ENCODE peak calls at places on chromosomes 2 and 18, in seven cellular contexts. H is hepatocyte, J is AG09309, C is cardiac muscle cell, U is lower leg skin, R is K562, E is GM12864. T is an unnamed sample.

GRCh38 chr2:103005386-103005785 is 243.6 kb downstream of the TMEM182 start:
- DNase-seq in E (no peak), R (no peak), J (no peak), U (no peak), C (no peak), H (no peak), T (no peak)

GRCh38 chr2:9735335-9735734 is 104.5 kb upstream of the YWHAQ start:
- DNase-seq in R (no peak), E (no peak), J (no peak), C (no peak), H (no peak), U (no peak), T (no peak)

GRCh38 chr2:75074228-75074627 is 115.8 kb downstream of the POLE4 start:
- DNase-seq in C (peak; percentile 41), R (no peak), E (no peak), U (no peak), H (no peak), J (no peak), T (no peak)

GRCh38 chr2:46954951-46955571 is 39.5 kb upstream of the MCFD2 start:
- DNase-seq in E (no peak), U (peak; percentile 92), R (peak; percentile 38), J (peak; percentile 70), H (peak; percentile 82), C (no peak), T (no peak)

GRCh38 chr2:103860016-103860415 is 993.9 kb upstream of the POU3F3 start:
- DNase-seq in H (no peak), E (no peak), R (no peak), U (no peak), J (no peak), C (no peak), T (peak; percentile 33)

GRCh38 chr2:33340265-33340664 is 136.2 kb upstream of the RASGRP3 start:
- DNase-seq in U (peak; percentile 91), J (no peak), C (no peak), E (no peak), R (no peak), H (no peak), T (no peak)

GRCh38 chr18:33076601-33077000 is 303.8 kb upstream of the KLHL14 start:
- DNase-seq in H (no peak), R (no peak), E (no peak), J (no peak), U (no peak), C (no peak), T (no peak)

GRCh38 chr2:157925071-157925470 is 48.9 kb upstream of the ACVR1 start:
- DNase-seq in U (no peak), R (no peak), J (no peak), E (no peak), C (no peak), H (no peak), T (no peak)

GRCh38 chr2:182186132-182186735 is 200.6 kb downstream of the PPP1R1C start:
- DNase-seq in J (no peak), E (no peak), C (peak; percentile 61), R (peak; percentile 13), U (no peak), H (peak; percentile 66), T (peak; percentile 28)

GRCh38 chr2:95578529-95578928 is 13.3 kb upstream of the TRIM43 start:
- DNase-seq in C (peak; percentile 38), R (no peak), H (no peak), J (no peak), E (no peak), U (no peak), T (no peak)

GRCh38 chr2:215432759-215433594 is 2.9 kb downstream of the FN1 start:
- DNase-seq in C (no peak), R (no peak), J (no peak), H (no peak), E (no peak), U (no peak), T (no peak)

GRCh38 chr2:60364441-60364840 is 189.0 kb downstream of the BCL11A start:
- DNase-seq in J (no peak), R (no peak), U (peak; percentile 37), H (no peak), E (no peak), C (no peak), T (no peak)

GRCh38 chr2:25512707-25513106 is 160.7 kb downstream of the DTNB start:
- DNase-seq in R (no peak), J (no peak), U (no peak), H (peak; percentile 16), C (no peak), E (no peak), T (no peak)

GRCh38 chr2:28780496-28780895 is 28.9 kb downstream of the PPP1CB start:
- DNase-seq in R (no peak), C (no peak), E (no peak), H (no peak), U (no peak), J (no peak), T (no peak)

GRCh38 chr2:27494284-27494943 is 586 bp downstream of the FNDC4 start:
- DNase-seq in E (no peak), J (peak; percentile 39), C (peak; percentile 10), R (peak; percentile 79), H (peak; percentile 67), U (peak; percentile 87), T (no peak)

GRCh38 chr2:67652679-67653078 is 255.5 kb downstream of the ETAA1 start:
- DNase-seq in C (no peak), J (no peak), H (no peak), U (no peak), R (no peak), E (no peak), T (peak; percentile 19)

GRCh38 chr18:27797484-27797883 is 379.4 kb downstream of the CDH2 start:
- DNase-seq in C (no peak), U (no peak), E (no peak), H (no peak), J (no peak), R (no peak), T (peak; percentile 41)

GRCh38 chr2:83582589-83582988 is 876.5 kb downstream of the SUCLG1 start:
- DNase-seq in H (no peak), J (no peak), E (no peak), R (no peak), C (no peak), U (no peak), T (no peak)

GRCh38 chr2:236785611-236786057 is 216.0 kb downstream of the ACKR3 start:
- DNase-seq in C (no peak), E (no peak), J (no peak), R (no peak), H (no peak), U (peak; percentile 50), T (no peak)

GRCh38 chr18:63949068-63949737 is at the start of gene HMSD:
- DNase-seq in E (no peak), R (peak; percentile 13), C (peak; percentile 62), U (peak; percentile 90), J (no peak), H (peak; percentile 72), T (peak; percentile 91)

GRCh38 chr2:65227471-65228248 is at the start of gene ACTR2:
- DNase-seq in E (peak; percentile 91), H (peak; percentile 97), C (peak; percentile 96), U (peak; percentile 99), J (peak; percentile 90), R (peak; percentile 90), T (peak; percentile 99)
- TF ChIP-seq CTCF in E (no peak), H (no peak), C (no peak), U (no peak), J (no peak), R (no peak), T (no peak)

DNA sequence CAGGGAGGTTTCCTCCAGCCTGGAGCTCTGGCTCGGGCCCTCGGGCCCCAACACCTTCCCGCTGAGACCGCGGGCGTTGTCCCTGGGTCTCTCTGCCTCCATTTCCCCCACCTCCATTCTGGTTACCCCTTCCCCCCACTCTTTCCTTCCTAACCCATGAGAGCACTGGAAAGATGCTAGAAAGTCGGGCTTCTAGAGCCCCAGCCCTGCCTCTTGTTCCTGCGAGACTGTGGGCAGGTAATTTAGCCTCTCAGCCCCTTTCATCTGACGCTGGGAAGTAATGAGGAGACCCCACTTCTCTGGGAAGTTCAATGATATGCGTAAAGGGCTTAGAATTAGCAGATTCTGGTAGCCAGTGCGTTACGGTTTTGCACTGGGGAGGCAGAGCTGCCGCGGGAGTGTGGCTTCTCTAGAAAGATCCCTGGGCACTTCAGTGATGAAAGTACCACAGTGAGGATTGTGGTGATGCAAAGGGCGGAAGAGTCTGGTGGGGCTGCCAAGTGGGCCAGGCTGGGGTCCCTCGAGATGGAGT is 16.2 kb upstream of the ECEL1 start:
- DNase-seq in J (no peak), E (no peak), C (no peak), U (no peak), R (no peak), H (no peak), T (no peak)
- H3K4me3 ChIP-seq in J (no peak overlapping the region), E (no peak overlapping the region), C (no peak overlapping the region), U (no peak overlapping the region), R (no peak overlapping the region), H (no peak overlapping the region), T (no peak overlapping the region)

GRCh38 chr2:98577313-98577712 is 31.0 kb downstream of the COA5 start:
- DNase-seq in H (no peak), E (no peak), J (no peak), R (no peak), C (peak; percentile 22), U (peak; percentile 46), T (no peak)
- TF ChIP-seq CTCF in H (no peak), E (no peak), J (peak; percentile 14), R (peak; percentile 4), C (peak; percentile 11), U (no peak), T (no peak)

GRCh38 chr2:217912030-217913024 is 90.5 kb downstream of the TNS1 start:
- DNase-seq in J (no peak), H (no peak), U (no peak), C (no peak), R (no peak), E (no peak), T (no peak)
- H3K4me3 ChIP-seq in J (no peak overlapping the region), H (no peak overlapping the region), U (no peak overlapping the region), C (no peak overlapping the region), R (no peak overlapping the region), E (no peak overlapping the region), T (no peak overlapping the region)

GRCh38 chr2:85420743-85421705 is 2.5 kb downstream of the SH2D6 start:
- DNase-seq in C (peak; percentile 90), J (no peak), U (peak; percentile 98), E (no peak), R (peak; percentile 88), H (peak; percentile 93), T (peak; percentile 87)
- TF ChIP-seq CTCF in C (peak; percentile 95), J (peak; percentile 99), U (peak; percentile 99), E (peak; percentile 98), R (peak; percentile 95), H (peak; percentile 100), T (peak; percentile 100)